ENCODE peak calls at places on chromosome 3, in four cellular contexts. J is esophagus muscularis mucosa, E is upper lobe of right lung, F is tibial nerve. V is an unnamed sample.

GRCh38 chr3:49132437-49133225 is at the start of gene LAMB2:
- DNase-seq in F (peak), E (peak), J (peak), V (peak)

GRCh38 chr3:149003653-149004305 is 12.4 kb downstream of the GYG1 start:
- DNase-seq in J (no peak), F (no peak), E (no peak), V (no peak)

GRCh38 chr3:154188846-154189245 is 67.7 kb downstream of the ARHGEF26 start:
- DNase-seq in E (no peak), F (no peak), J (no peak), V (no peak)

GRCh38 chr3:127473244-127474024 is 117.1 kb downstream of the TPRA1 start:
- DNase-seq in F (no peak), J (no peak), E (no peak), V (no peak)

GRCh38 chr3:11290743-11291680 is 18.8 kb downstream of the ATG7 start:
- DNase-seq in E (no peak), J (no peak), F (no peak), V (no peak)

GRCh38 chr3:171743327-171744054 is 66.8 kb downstream of the PLD1 start:
- DNase-seq in F (no peak), E (no peak), J (no peak), V (no peak)

GRCh38 chr3:113664523-113665094 is 31.8 kb downstream of the USF3 start:
- DNase-seq in J (no peak), F (no peak), E (no peak), V (no peak)

GRCh38 chr3:162141232-162141631 is 644.6 kb downstream of the OTOL1 start:
- DNase-seq in F (no peak), J (no peak), E (no peak), V (no peak)

GRCh38 chr3:69011331-69011730 is 2.2 kb downstream of the EOGT start:
- DNase-seq in F (no peak), J (no peak), E (no peak), V (no peak)

GRCh38 chr3:54968546-54969172 is 40.8 kb upstream of the LRTM1 start:
- DNase-seq in F (no peak), J (no peak), E (no peak), V (no peak)

GRCh38 chr3:159766563-159767185 is 222.0 kb upstream of the IL12A start:
- DNase-seq in F (no peak), E (no peak), J (no peak), V (no peak)

GRCh38 chr3:117600666-117601065 is 891.1 kb downstream of the TUSC7 start:
- DNase-seq in F (no peak), E (no peak), J (no peak), V (no peak)

GRCh38 chr3:177427096-177427495 is 229.8 kb upstream of the TBL1XR1 start:
- DNase-seq in E (no peak), F (no peak), J (no peak), V (no peak)

GRCh38 chr3:78496458-78496857 is 1271.3 kb downstream of the ROBO1 start:
- DNase-seq in J (no peak), F (no peak), E (no peak), V (no peak)

GRCh38 chr3:126256256-126256655 is 75.9 kb upstream of the ALDH1L1 start:
- DNase-seq in J (no peak), F (no peak), E (no peak), V (no peak)

GRCh38 chr3:191361456-191361855 is 31.1 kb upstream of the UTS2B start:
- DNase-seq in J (no peak), F (no peak), E (no peak), V (no peak)

GRCh38 chr3:94115482-94115881 is 52.6 kb downstream of the NSUN3 start:
- DNase-seq in J (no peak), F (peak), E (no peak), V (no peak)

GRCh38 chr3:157282261-157283191 is 122.6 kb upstream of the CCNL1 start:
- DNase-seq in F (peak), E (no peak), J (no peak), V (no peak)

GRCh38 chr3:66407281-66408218 is 93.3 kb downstream of the LRIG1 start:
- DNase-seq in E (peak), F (peak), J (no peak), V (peak)

GRCh38 chr3:121562148-121562547 is 5.6 kb upstream of the ARGFX start:
- DNase-seq in E (no peak), F (no peak), J (no peak), V (no peak)

GRCh38 chr3:71397046-71397445 is 186.5 kb downstream of the FOXP1 start:
- DNase-seq in F (peak), J (no peak), E (no peak), V (no peak)

DNA sequence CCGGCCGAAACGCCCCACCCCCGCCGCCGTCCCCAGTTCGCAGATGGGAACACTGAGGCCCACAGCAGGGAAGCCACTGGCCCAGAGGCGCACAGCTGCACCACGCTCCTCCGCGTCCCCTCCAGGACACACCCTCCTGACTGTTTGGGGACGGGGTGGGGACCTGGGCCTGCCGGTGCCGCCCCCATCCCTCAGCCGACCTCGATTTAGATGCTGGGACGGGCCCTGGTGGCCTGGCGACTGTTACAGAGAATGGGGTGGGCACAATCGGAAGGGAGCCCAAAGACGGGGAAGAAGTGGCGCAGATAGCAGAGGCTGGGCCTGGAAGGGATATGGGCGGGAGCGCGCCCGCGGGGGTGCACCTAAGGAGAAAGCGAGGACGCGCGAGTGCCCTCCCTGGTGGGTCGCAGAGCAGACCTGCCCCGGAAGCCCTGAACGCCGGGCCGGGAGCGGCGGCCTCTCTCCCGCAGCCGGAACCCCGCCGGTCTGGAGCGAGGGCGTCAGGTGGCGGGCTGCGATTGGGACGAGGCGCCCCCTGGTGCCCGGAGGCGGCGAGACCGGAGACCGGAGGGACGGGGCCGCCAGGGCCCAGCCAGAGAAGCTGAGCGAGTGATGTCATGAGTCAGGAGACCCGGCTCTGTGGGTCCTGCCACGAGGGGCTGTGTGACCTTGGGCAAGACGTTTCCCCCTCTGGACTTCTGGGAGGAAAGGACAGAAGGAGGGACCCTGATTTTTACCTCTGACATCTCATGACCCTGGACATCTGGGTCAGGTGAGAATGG is 78.4 kb downstream of the IQSEC1 start:
- DNase-seq in E (peak), F (peak), J (peak), V (peak)
- TF ChIP-seq CTCF in E (peak), F (peak), J (peak), V (peak)

GRCh38 chr3:9361691-9362388 is 1.0 kb upstream of the THUMPD3 start:
- DNase-seq in J (no peak), F (no peak), E (no peak), V (no peak)

GRCh38 chr3:9362731-9363530 is at the start of gene THUMPD3:
- DNase-seq in F (peak), J (peak), E (peak), V (peak)
- TF ChIP-seq CTCF in F (no peak), J (no peak), E (no peak), V (no peak)

DNA sequence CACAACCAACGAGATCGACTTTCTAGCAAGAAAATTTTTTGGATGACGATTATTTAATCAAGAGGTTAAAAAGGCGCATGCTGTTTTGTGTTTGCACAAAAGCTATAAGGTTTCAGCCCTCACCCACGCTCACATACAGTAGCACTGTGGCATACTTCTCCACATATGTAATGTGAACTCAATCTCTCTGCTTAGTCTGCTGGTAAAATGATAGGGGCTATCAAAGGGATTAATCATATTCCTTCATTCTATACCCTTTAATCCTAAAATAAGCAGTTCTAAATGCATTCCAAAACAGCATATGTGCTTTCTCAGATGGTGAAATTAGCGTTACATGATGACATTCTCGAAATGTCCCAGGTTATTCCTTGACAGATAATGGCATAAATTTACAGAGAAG is 196.9 kb upstream of the PRICKLE2 start:
- DNase-seq in J (no peak), E (no peak), F (no peak), V (no peak)
- TF ChIP-seq CTCF in J (no peak), E (no peak), F (no peak), V (no peak)

DNA sequence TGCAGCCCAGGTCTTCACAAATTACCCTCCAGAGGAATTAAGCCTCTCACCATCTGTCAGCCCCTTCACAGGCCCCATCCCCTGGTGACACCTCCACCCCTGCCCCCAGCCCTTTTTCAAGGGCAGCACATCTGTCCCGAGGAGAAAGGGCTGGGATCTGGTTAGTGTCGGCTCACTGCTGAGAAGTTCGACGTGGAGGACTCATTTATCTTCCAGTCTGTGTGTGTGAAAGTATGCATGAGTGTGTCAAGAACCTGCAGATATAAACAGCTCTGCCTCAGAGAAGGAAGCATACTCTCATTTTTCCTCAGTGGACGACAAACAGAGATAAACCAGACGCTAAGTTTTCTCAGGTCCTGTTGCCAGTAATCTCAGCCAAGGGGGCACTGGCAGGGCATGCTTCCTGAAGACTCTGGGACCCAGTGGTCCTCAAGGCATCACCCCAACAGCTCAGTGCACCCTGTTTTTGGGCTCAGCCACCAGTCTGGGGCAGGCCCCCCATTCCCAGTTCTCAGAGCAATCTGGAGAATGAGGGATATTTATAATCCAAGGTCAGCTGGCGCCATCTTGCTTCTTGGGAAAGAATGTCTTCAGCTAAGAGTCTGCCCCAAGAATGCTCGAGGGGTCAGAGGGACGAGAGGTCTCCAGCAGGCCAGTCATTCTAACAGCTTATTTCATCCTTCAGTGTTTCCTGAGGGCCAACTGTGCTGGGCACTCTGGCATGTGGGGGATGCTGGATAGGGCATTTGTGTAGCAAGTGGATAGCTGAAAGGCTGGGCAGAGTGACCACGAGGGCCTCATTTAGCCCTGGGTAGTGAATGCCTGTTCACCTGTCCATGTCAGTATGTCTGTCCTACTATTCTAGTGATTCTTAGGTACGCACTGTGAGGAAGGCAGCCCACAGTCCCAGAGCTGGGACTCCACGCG is 73.6 kb downstream of the ADCY5 start:
- DNase-seq in F (no peak), E (peak), J (no peak), V (no peak)
- TF ChIP-seq CTCF in F (no peak), E (no peak), J (peak), V (no peak)

GRCh38 chr3:170038434-170039110 is 777 bp downstream of the GPR160 start:
- DNase-seq in E (peak), J (no peak), F (no peak), V (no peak)
- TF ChIP-seq CTCF in E (peak), J (no peak), F (no peak), V (no peak)

DNA sequence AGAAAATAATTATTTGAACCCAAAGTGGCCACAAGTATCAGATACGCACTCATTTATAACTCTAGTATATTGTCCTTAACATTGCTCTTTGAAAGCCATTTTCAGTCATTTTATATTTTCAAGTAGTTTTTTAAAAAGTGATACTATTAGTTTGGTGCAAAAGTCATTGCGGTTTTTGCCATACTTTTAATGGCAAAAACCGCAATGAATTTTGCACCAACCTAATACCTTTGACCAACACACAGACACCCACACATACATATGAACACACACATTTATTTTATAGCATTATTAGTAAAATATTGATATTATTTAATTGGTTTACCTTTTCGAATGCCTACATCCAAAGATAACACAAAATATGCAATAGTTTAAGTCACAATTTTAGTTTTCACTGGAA is 154.3 kb downstream of the EPHA3 start:
- DNase-seq in E (no peak), J (no peak), F (no peak), V (no peak)
- TF ChIP-seq CTCF in E (no peak), J (no peak), F (no peak), V (no peak)